ENCODE peak calls at places on chromosomes 7 and 10, in seven cellular contexts. N is fibroblast of pulmonary artery, D is GM12878, C is DND-41, Q is neural crest cell, L is heart left ventricle, B is mesothelial cell of epicardium. P is an unnamed sample.
A peak's percentile ranks its signal among the peaks of the same experiment; 100 is the strongest.

GRCh38 chr10:129468187-129468586 is 1.1 kb downstream of the MGMT start:
- DNase-seq in N (no peak), D (no peak), C (peak; percentile 20), Q (no peak), L (no peak), B (no peak), P (no peak)

GRCh38 chr7:94003446-94004023 is 620 bp downstream of the BET1 start:
- DNase-seq in N (no peak), D (no peak), C (peak; percentile 9), Q (no peak), L (no peak), B (no peak), P (no peak)

GRCh38 chr10:73917566-73918305 is 6.8 kb downstream of the PLAU start:
- DNase-seq in N (no peak), D (no peak), C (no peak), Q (no peak), L (no peak), B (no peak), P (no peak)

GRCh38 chr7:1679966-1680730 is 10.1 kb downstream of the ELFN1 start:
- DNase-seq in N (no peak), D (no peak), C (no peak), Q (no peak), L (peak; percentile 13), B (no peak), P (no peak)

GRCh38 chr10:132832186-132832983 is 46.4 kb upstream of the NKX6-2 start:
- DNase-seq in N (no peak), D (no peak), C (no peak), Q (no peak), L (no peak), B (no peak), P (no peak)

GRCh38 chr10:52771534-52772455 is 789 bp downstream of the MBL2 start:
- DNase-seq in N (no peak), D (no peak), C (no peak), Q (no peak), L (no peak), B (no peak), P (no peak)

GRCh38 chr7:1883031-1883761 is 213.1 kb downstream of the ELFN1 start:
- DNase-seq in N (peak; percentile 58), D (no peak), C (peak; percentile 65), Q (no peak), L (no peak), B (no peak), P (no peak)

GRCh38 chr7:68706291-68706690 is 892.0 kb upstream of the AUTS2 start:
- DNase-seq in N (peak; percentile 83), D (no peak), C (no peak), Q (no peak), L (no peak), B (no peak), P (no peak)

GRCh38 chr7:139709460-139709859 is 68.3 kb downstream of the HIPK2 start:
- DNase-seq in N (peak; percentile 19), D (no peak), C (no peak), Q (no peak), L (no peak), B (no peak), P (no peak)

GRCh38 chr10:95263864-95264226 is 27.0 kb downstream of the PDLIM1 start:
- DNase-seq in N (no peak), D (no peak), C (no peak), Q (no peak), L (no peak), B (no peak), P (no peak)

GRCh38 chr7:46035166-46035565 is 114.1 kb upstream of the IGFBP3 start:
- DNase-seq in N (no peak), D (no peak), C (no peak), Q (no peak), L (no peak), B (no peak), P (no peak)

GRCh38 chr7:137146012-137146455 is 197.5 kb downstream of the PTN start:
- DNase-seq in N (peak; percentile 55), D (no peak), C (no peak), Q (no peak), L (no peak), B (no peak), P (no peak)

GRCh38 chr7:27586825-27587224 is 75.9 kb downstream of the HIBADH start:
- DNase-seq in N (no peak), D (peak; percentile 53), C (no peak), Q (no peak), L (no peak), B (no peak), P (peak; percentile 69)

GRCh38 chr10:91036807-91037405 is 116.0 kb upstream of the ANKRD1 start:
- DNase-seq in N (peak; percentile 47), D (no peak), C (no peak), Q (no peak), L (no peak), B (no peak), P (no peak)

GRCh38 chr10:96509017-96509641 is 4.6 kb downstream of the TLL2 start:
- DNase-seq in N (peak; percentile 14), D (no peak), C (no peak), Q (no peak), L (no peak), B (no peak), P (no peak)

GRCh38 chr10:108817572-108817971 is 1105.7 kb downstream of the XPNPEP1 start:
- DNase-seq in N (no peak), D (no peak), C (no peak), Q (no peak), L (no peak), B (no peak), P (no peak)

GRCh38 chr10:86961481-86962091 is 3.2 kb downstream of the SNCG start:
- DNase-seq in N (no peak), D (no peak), C (no peak), Q (no peak), L (no peak), B (no peak), P (no peak)

GRCh38 chr7:38374507-38374906 is 101.1 kb upstream of the TARP start:
- DNase-seq in N (peak; percentile 63), D (no peak), C (peak; percentile 61), Q (peak; percentile 58), L (no peak), B (no peak), P (no peak)

GRCh38 chr7:98531717-98532116 is 85.4 kb upstream of the NPTX2 start:
- DNase-seq in N (no peak), D (no peak), C (no peak), Q (no peak), L (no peak), B (no peak), P (no peak)

GRCh38 chr7:108561047-108561619 is 8.4 kb downstream of the THAP5 start:
- DNase-seq in N (peak; percentile 10), D (no peak), C (no peak), Q (no peak), L (no peak), B (no peak), P (no peak)

GRCh38 chr7:94258418-94258817 is 136.3 kb upstream of the COL1A2 start:
- DNase-seq in N (no peak), D (no peak), C (no peak), Q (no peak), L (no peak), B (no peak), P (no peak)

GRCh38 chr7:142348100-142348499 is 90.2 kb upstream of the PRSS58 start:
- DNase-seq in N (no peak), D (no peak), C (peak; percentile 43), Q (no peak), L (no peak), B (no peak), P (no peak)

GRCh38 chr7:96870201-96870600 is 135.2 kb upstream of the DLX6 start:
- DNase-seq in N (no peak), D (no peak), C (no peak), Q (no peak), L (no peak), B (no peak), P (no peak)

GRCh38 chr10:113303747-113304146 is 249.1 kb upstream of the HABP2 start:
- DNase-seq in N (peak; percentile 43), D (no peak), C (no peak), Q (no peak), L (no peak), B (no peak), P (no peak)

DNA sequence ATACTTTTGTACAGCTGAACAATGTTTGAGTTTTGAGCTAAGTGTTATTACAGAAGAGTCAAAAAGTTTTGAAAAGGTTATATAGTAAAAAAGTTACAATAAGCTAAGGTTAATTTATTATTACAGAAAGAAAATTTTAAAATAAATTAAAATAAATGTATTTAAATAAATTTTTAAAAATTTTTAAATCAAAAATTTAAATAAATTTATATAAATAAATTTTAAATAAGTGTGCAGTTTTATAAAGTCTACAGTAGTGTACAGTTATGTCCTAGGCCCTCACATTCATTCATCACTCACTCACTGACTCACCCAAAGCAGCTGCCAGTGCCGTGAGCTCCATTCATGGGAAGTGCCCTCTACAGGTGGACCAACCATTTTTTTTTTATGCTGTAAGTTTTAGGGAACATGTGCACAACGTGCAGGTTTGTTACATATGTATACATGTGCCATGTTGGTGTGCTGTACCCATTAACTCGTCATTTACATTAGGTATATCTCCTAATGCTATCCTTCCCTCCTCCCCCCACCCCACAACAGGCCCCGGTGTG is 462.9 kb upstream of the ZMIZ1 start:
- DNase-seq in N (peak; percentile 9), D (no peak), C (no peak), Q (no peak), L (no peak), B (no peak), P (no peak)
- TF ChIP-seq CTCF in N (no peak), D (no peak), C (no peak), Q (peak; percentile 23), L (no peak), B (no peak), P (no peak)

GRCh38 chr10:43408331-43408709 is 666 bp downstream of the HNRNPF start:
- DNase-seq in N (no peak), D (no peak), C (no peak), Q (no peak), L (no peak), B (peak; percentile 48), P (no peak)
- TF ChIP-seq CTCF in N (no peak), D (no peak), C (no peak), Q (no peak), L (no peak), B (no peak), P (no peak)

DNA sequence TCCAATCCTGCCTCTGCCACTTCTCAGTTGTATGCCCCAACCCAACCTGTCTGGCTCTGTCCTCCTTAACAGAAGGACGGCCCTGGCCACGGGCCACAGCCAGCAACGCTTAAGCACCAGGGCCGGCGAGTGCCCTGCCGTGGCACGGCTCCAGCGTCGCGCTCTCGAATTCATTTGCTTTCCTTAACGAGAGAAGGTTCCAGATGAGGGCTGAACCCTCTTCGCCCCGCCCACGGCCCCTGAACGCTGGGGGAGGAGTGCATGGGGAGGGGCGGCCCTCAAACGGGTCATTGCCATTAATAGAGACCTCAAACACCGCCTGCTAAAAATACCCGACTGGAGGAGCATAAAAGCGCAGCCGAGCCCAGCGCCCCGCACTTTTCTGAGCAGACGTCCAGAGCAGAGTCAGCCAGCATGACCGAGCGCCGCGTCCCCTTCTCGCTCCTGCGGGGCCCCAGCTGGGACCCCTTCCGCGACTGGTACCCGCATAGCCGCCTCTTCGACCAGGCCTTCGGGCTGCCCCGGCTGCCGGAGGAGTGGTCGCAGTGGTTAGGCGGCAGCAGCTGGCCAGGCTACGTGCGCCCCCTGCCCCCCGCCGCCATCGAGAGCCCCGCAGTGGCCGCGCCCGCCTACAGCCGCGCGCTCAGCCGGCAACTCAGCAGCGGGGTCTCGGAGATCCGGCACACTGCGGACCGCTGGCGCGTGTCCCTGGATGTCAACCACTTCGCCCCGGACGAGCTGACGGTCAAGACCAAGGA is at the start of gene HSPB1:
- DNase-seq in N (peak; percentile 94), D (peak; percentile 60), C (no peak), Q (peak; percentile 51), L (peak; percentile 95), B (peak; percentile 74), P (peak; percentile 88)
- TF ChIP-seq CTCF in N (no peak), D (no peak), C (no peak), Q (no peak), L (no peak), B (no peak), P (no peak)

GRCh38 chr10:33066558-33067236 is 108.7 kb upstream of the ITGB1 start:
- DNase-seq in N (peak; percentile 81), D (no peak), C (no peak), Q (no peak), L (no peak), B (no peak), P (no peak)
- TF ChIP-seq CTCF in N (peak; percentile 31), D (no peak), C (peak; percentile 26), Q (no peak), L (no peak), B (no peak), P (no peak)

P was measured in GM06990.